ENCODE peak calls at places on chromosomes 12 and 14, in eight cellular contexts. A, M, W, L, D, C, H and T are unnamed samples.
A peak's percentile ranks its signal among the peaks of the same experiment; 100 is the strongest.

GRCh38 chr14:93049867-93050331 is 65.8 kb downstream of the ITPK1 start:
- DNase-seq in A (no peak), M (no peak), W (no peak), L (no peak), D (no peak), C (no peak), H (no peak), T (no peak)

GRCh38 chr12:129067482-129067881 is 214.2 kb downstream of the GLT1D1 start:
- DNase-seq in A (no peak), M (no peak), W (no peak), L (no peak), D (no peak), C (no peak), H (peak; percentile 56), T (no peak)

GRCh38 chr14:58703149-58703509 is 65.4 kb downstream of the DACT1 start:
- DNase-seq in A (no peak), M (no peak), W (no peak), L (no peak), D (no peak), C (no peak), H (no peak), T (no peak)

GRCh38 chr14:65791551-65791981 is 379.0 kb downstream of the FUT8 start:
- DNase-seq in A (no peak), M (no peak), W (peak; percentile 14), L (no peak), D (peak; percentile 63), C (no peak), H (peak; percentile 44), T (no peak)

GRCh38 chr14:68695326-68695768 is 97.5 kb downstream of the ZFP36L1 start:
- DNase-seq in A (peak; percentile 34), M (no peak), W (peak; percentile 99), L (no peak), D (no peak), C (no peak), H (peak; percentile 95), T (peak; percentile 41)

GRCh38 chr14:54355698-54356097 is 41.1 kb upstream of the CDKN3 start:
- DNase-seq in A (no peak), M (no peak), W (peak; percentile 21), L (no peak), D (no peak), C (no peak), H (no peak), T (no peak)

GRCh38 chr14:33911046-33911445 is 39.8 kb downstream of the EGLN3 start:
- DNase-seq in A (no peak), M (no peak), W (no peak), L (no peak), D (no peak), C (no peak), H (no peak), T (no peak)

GRCh38 chr12:75471928-75472865 is 8.4 kb upstream of the GLIPR1 start:
- DNase-seq in A (no peak), M (no peak), W (no peak), L (no peak), D (no peak), C (peak; percentile 52), H (no peak), T (no peak)

GRCh38 chr12:16608346-16608745 is 2.4 kb upstream of the LMO3 start:
- DNase-seq in A (no peak), M (no peak), W (no peak), L (no peak), D (no peak), C (no peak), H (no peak), T (no peak)

GRCh38 chr14:79601579-79601978 is 609.7 kb downstream of the DIO2 start:
- DNase-seq in A (no peak), M (no peak), W (no peak), L (no peak), D (no peak), C (no peak), H (no peak), T (no peak)

GRCh38 chr12:43104524-43104923 is 447.5 kb downstream of the ADAMTS20 start:
- DNase-seq in A (no peak), M (no peak), W (peak; percentile 56), L (no peak), D (no peak), C (no peak), H (peak; percentile 46), T (no peak)

GRCh38 chr12:76583301-76583700 is 23.7 kb upstream of the OSBPL8 start:
- DNase-seq in A (no peak), M (no peak), W (no peak), L (no peak), D (no peak), C (no peak), H (no peak), T (no peak)

GRCh38 chr12:15856097-15856982 is 25.8 kb upstream of the STRAP start:
- DNase-seq in A (no peak), M (peak; percentile 25), W (peak; percentile 74), L (peak; percentile 69), D (peak; percentile 50), C (peak; percentile 8), H (peak; percentile 80), T (peak; percentile 14)

GRCh38 chr14:37550511-37550910 is 44.5 kb downstream of the FOXA1 start:
- DNase-seq in A (no peak), M (no peak), W (peak; percentile 33), L (no peak), D (no peak), C (no peak), H (peak; percentile 34), T (no peak)

GRCh38 chr14:53368714-53369191 is 215.6 kb upstream of the DDHD1 start:
- DNase-seq in A (no peak), M (no peak), W (peak; percentile 87), L (no peak), D (no peak), C (no peak), H (peak; percentile 41), T (no peak)